ENCODE peak calls at places on chromosomes 12 and 14, in eight cellular contexts. W is endothelial cell of umbilical vein, X is suprapubic skin, J is iPS DF 6.9, F is transverse colon, H is PC-3, R is esophagus squamous epithelium, D is uterus. B is an unnamed sample.

GRCh38 chr12:53985900-53986685 is 1.1 kb downstream of the HOXC10 start:
- DNase-seq in W (no peak), X (no peak), J (no peak), F (no peak), H (no peak), R (no peak), D (no peak), B (no peak)

GRCh38 chr14:54356172-54356571 is 40.6 kb upstream of the CDKN3 start:
- DNase-seq in W (no peak), X (no peak), J (no peak), F (no peak), H (peak), R (no peak), D (no peak), B (no peak)

GRCh38 chr12:117118838-117119591 is 19.8 kb upstream of the TESC start:
- DNase-seq in W (no peak), X (no peak), J (no peak), F (no peak), H (no peak), R (no peak), D (no peak), B (no peak)

GRCh38 chr12:68317047-68317667 is 15.0 kb downstream of the MDM1 start:
- DNase-seq in W (peak), X (no peak), J (no peak), F (peak), H (peak), R (no peak), D (peak), B (no peak)

GRCh38 chr14:96861568-96862310 is 64.6 kb downstream of the VRK1 start:
- DNase-seq in W (no peak), X (no peak), J (no peak), F (no peak), H (no peak), R (no peak), D (no peak), B (no peak)

GRCh38 chr14:22973217-22974032 is 8.9 kb downstream of the AJUBA start:
- DNase-seq in W (peak), X (no peak), J (no peak), F (peak), H (peak), R (no peak), D (peak), B (no peak)

GRCh38 chr14:66140213-66140918 is 345.8 kb upstream of the CCDC196 start:
- DNase-seq in W (no peak), X (no peak), J (no peak), F (no peak), H (no peak), R (no peak), D (no peak), B (no peak)

GRCh38 chr12:67816269-67816668 is 167.7 kb downstream of the DYRK2 start:
- DNase-seq in W (no peak), X (no peak), J (no peak), F (no peak), H (no peak), R (no peak), D (no peak), B (no peak)

GRCh38 chr12:79206871-79207270 is 342.3 kb downstream of the SYT1 start:
- DNase-seq in W (no peak), X (no peak), J (no peak), F (no peak), H (peak), R (no peak), D (no peak), B (no peak)

GRCh38 chr12:61523276-61523992 is 736.8 kb upstream of the USP15 start:
- DNase-seq in W (no peak), X (no peak), J (no peak), F (no peak), H (no peak), R (no peak), D (no peak), B (no peak)

GRCh38 chr14:39368261-39368959 is 63.8 kb downstream of the FBXO33 start:
- DNase-seq in W (peak), X (no peak), J (peak), F (peak), H (peak), R (no peak), D (peak), B (peak)

GRCh38 chr14:100588671-100589070 is 1.5 kb upstream of the BEGAIN start:
- DNase-seq in W (no peak), X (peak), J (no peak), F (no peak), H (no peak), R (no peak), D (peak), B (peak)

GRCh38 chr14:32224731-32225377 is 21.8 kb upstream of the RNU6-8 start:
- DNase-seq in W (peak), X (no peak), J (no peak), F (no peak), H (peak), R (no peak), D (peak), B (peak)

GRCh38 chr12:9273276-9273675 is 65.1 kb upstream of the PZP start:
- DNase-seq in W (no peak), X (no peak), J (no peak), F (no peak), H (peak), R (no peak), D (no peak), B (no peak)

GRCh38 chr12:116601933-116602809 is 43.0 kb downstream of the MAP1LC3B2 start:
- DNase-seq in W (no peak), X (no peak), J (no peak), F (no peak), H (no peak), R (no peak), D (no peak), B (no peak)

GRCh38 chr12:79844693-79845092 is 90.2 kb downstream of the PPP1R12A start:
- DNase-seq in W (peak), X (no peak), J (peak), F (no peak), H (peak), R (no peak), D (no peak), B (no peak)

GRCh38 chr12:52945389-52946232 is 3.3 kb upstream of the KRT18 start:
- DNase-seq in W (peak), X (no peak), J (no peak), F (peak), H (peak), R (no peak), D (no peak), B (no peak)

GRCh38 chr12:131458931-131459575 is 251.8 kb upstream of the SFSWAP start:
- DNase-seq in W (no peak), X (no peak), J (no peak), F (no peak), H (no peak), R (no peak), D (no peak), B (no peak)

GRCh38 chr14:94484476-94484875 is 8.5 kb upstream of the SERPINA9 start:
- DNase-seq in W (no peak), X (no peak), J (no peak), F (no peak), H (no peak), R (no peak), D (no peak), B (no peak)
- H3K4me3 ChIP-seq in W (no peak), X (no peak), J (no peak), F (no peak), H (no peak), R (no peak), D (no peak), B (no peak)

GRCh38 chr12:99766408-99766807 is 118.9 kb downstream of the GARIN6 start:
- DNase-seq in W (no peak), X (no peak), J (no peak), F (no peak), H (peak), R (no peak), D (no peak), B (no peak)
- H3K4me3 ChIP-seq in W (no peak), X (no peak), J (no peak), F (no peak), H (no peak), R (no peak), D (no peak), B (no peak)

GRCh38 chr14:25042362-25043299 is 7.3 kb downstream of the STXBP6 start:
- DNase-seq in W (peak), X (no peak), J (no peak), F (peak), H (peak), R (no peak), D (no peak), B (no peak)
- H3K4me3 ChIP-seq in W (no peak), X (no peak), J (no peak), F (no peak), H (no peak), R (no peak), D (no peak), B (no peak)

DNA sequence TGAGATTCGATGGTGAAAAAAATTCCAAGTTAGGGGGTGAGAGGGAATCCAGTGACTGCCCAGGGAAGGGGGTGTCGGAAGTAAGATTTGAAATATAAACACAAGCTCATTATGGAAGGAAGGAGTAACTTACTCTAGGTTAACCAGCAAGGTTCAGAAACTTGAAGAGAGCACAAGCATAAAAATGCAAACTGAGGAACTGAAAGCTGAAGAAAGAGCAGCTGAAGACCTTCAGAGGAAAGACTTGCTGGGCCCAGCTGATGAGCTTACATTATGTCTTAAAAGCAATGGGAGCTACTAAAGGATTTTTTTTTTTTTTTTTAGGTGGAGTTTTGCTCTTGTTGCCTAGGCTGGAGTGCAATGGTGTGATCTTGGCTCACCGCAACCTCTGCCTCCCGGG is 189.7 kb upstream of the GRIN2B start:
- DNase-seq in W (no peak), X (no peak), J (no peak), F (no peak), H (no peak), R (no peak), D (no peak), B (no peak)
- H3K4me3 ChIP-seq in W (no peak), X (no peak), J (no peak), F (no peak), H (no peak), R (no peak), D (no peak), B (no peak)

DNA sequence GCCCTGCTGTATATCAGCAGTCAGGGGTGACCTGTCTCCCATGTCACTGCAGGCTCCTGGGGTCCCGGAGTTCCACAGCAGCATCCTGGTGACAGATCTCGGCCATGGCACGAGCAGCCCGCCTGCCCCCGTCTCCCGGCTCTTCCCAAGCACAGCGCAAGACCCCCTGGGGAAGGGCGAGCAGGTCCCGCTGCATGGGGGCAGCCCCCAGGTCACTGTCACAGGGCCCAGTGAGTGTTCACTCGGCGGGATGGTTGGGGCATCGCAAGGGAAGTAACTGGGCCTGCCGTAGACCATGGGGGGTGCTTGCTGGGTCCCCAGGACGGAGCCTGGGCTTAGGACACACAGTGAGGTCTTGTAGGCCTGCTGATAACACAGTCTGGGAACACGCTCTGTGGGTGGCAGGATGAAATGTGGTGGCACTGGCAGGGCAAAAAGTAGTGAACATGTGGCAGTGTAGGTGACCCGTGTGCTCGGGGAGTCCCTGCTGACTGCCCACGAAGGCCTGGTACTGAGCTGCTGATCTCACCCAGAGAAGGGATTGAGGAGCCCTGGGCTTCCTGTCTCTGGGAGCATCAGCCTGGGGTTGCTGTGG is 38.5 kb downstream of the IL31 start:
- DNase-seq in W (no peak), X (no peak), J (no peak), F (no peak), H (no peak), R (no peak), D (no peak), B (no peak)
- H3K4me3 ChIP-seq in W (no peak), X (no peak), J (no peak), F (no peak), H (no peak), R (no peak), D (no peak), B (no peak)

DNA sequence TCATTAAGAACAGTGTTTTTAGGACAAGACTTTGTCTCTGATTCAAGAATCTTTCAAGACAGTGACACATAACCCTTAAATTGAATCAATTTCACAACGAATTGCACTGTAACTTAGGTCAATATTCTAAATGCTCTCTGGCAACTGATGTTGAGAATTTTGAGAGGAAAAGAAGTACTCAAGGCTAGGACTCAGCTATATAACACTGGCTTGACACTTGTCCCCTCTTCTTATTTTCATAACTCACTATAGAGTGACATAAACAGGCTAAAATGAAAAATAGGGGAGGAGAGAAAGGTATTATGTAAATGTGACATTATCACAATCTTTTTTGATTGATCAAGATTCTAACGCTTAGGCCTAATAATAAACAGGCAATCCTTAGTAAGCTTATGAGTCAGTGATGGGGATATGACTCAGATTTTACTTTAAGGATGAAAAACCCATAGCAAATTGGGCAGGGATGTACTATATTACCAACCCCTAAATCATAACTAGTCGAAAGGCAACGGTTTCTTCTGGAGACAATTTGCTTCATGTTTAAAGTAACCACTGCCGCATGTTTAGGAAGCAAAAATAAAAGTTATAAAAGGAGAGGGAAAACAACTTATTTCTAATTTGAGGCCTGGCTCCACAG is 10.9 kb downstream of the BTG1 start:
- DNase-seq in W (peak), X (no peak), J (no peak), F (no peak), H (peak), R (no peak), D (no peak), B (no peak)
- H3K4me3 ChIP-seq in W (no peak), X (peak), J (no peak), F (no peak), H (peak), R (no peak), D (no peak), B (no peak)

GRCh38 chr12:1932264-1932777 is 13.9 kb upstream of the CACNA2D4 start:
- DNase-seq in W (no peak), X (peak), J (no peak), F (peak), H (no peak), R (no peak), D (peak), B (no peak)
- H3K4me3 ChIP-seq in W (no peak), X (no peak), J (no peak), F (no peak), H (no peak), R (no peak), D (no peak), B (no peak)

B was measured in psoas muscle.